ENCODE peak calls at places on chromosome 19, in eight cellular contexts. E, H, V, O, Q, W, K and N are unnamed samples. For H3K4me1, the result is how much of the 10 kb centered on the place peaks cover.

GRCh38 chr19:18596752-18597157 is 8.2 kb downstream of the REX1BD start:
- DNase-seq in O (peak), Q (no peak), E (no peak), V (no peak), H (peak), W (peak), K (peak), N (peak)

GRCh38 chr19:12872255-12872654 is 9.0 kb downstream of the DNASE2 start:
- DNase-seq in O (no peak), W (no peak), H (no peak), K (no peak), E (no peak), Q (no peak), V (no peak), N (no peak)

GRCh38 chr19:29501816-29502580 is 23.8 kb upstream of the VSTM2B start:
- DNase-seq in E (no peak), H (no peak), V (no peak), K (no peak), O (no peak), Q (no peak), W (no peak), N (no peak)

GRCh38 chr19:45781282-45782161 is 768 bp downstream of the DMPK start:
- DNase-seq in H (no peak), O (peak), K (no peak), E (no peak), V (no peak), W (no peak), Q (no peak), N (no peak)

GRCh38 chr19:29680447-29680846 is 15.2 kb downstream of the PLEKHF1 start:
- DNase-seq in W (no peak), O (peak), E (no peak), H (no peak), V (peak), K (no peak), Q (no peak), N (peak)

GRCh38 chr19:32653626-32653968 is 21.4 kb downstream of the ANKRD27 start:
- DNase-seq in E (no peak), H (no peak), Q (no peak), O (no peak), W (no peak), K (no peak), V (no peak), N (no peak)

GRCh38 chr19:30174791-30175190 is 197.4 kb upstream of the ZNF536 start:
- DNase-seq in E (no peak), H (no peak), V (no peak), W (no peak), K (no peak), Q (no peak), O (no peak), N (no peak)

GRCh38 chr19:29587518-29587986 is 18.5 kb upstream of the POP4 start:
- DNase-seq in V (peak), E (no peak), Q (no peak), K (no peak), W (no peak), H (no peak), O (no peak), N (no peak)

GRCh38 chr19:13463296-13463695 is 43.0 kb downstream of the CACNA1A start:
- DNase-seq in O (no peak), W (no peak), V (peak), K (no peak), Q (no peak), H (peak), E (no peak), N (no peak)

GRCh38 chr19:43526884-43527859 is at the start of gene ETHE1:
- DNase-seq in E (no peak), Q (peak), O (peak), K (peak), H (peak), V (peak), W (peak), N (peak)

GRCh38 chr19:41706741-41707501 is 1.5 kb upstream of the CEACAM5 start:
- DNase-seq in Q (no peak), K (peak), O (peak), H (peak), V (peak), E (peak), W (peak), N (peak)

GRCh38 chr19:41701401-41702075 is 6.9 kb upstream of the CEACAM5 start:
- DNase-seq in V (peak), Q (no peak), W (no peak), K (no peak), H (no peak), E (no peak), O (no peak), N (no peak)

GRCh38 chr19:47427241-47428176 is 8.2 kb upstream of the MEIS3 start:
- DNase-seq in O (no peak), H (peak), V (peak), K (peak), E (peak), W (peak), Q (no peak), N (peak)

GRCh38 chr19:18322318-18322758 is 538 bp downstream of the LSM4 start:
- DNase-seq in E (no peak), K (no peak), H (peak), V (peak), Q (peak), W (peak), O (no peak), N (peak)

GRCh38 chr19:8592231-8593009 is 15.2 kb upstream of the MYO1F start:
- DNase-seq in K (peak), H (peak), V (peak), Q (peak), W (peak), O (peak), E (peak), N (peak)

GRCh38 chr19:48991011-48991609 is 2.0 kb downstream of the GYS1 start:
- DNase-seq in K (no peak), Q (no peak), O (no peak), V (no peak), E (no peak), H (no peak), W (no peak), N (no peak)
- H3K27ac ChIP-seq in K (peak), Q (peak), O (no peak), V (no peak), E (no peak), H (no peak), W (peak), N (peak)

GRCh38 chr19:20103091-20103501 is 25.3 kb downstream of the ZNF90 start:
- DNase-seq in V (no peak), W (no peak), K (no peak), Q (no peak), O (no peak), E (peak), H (no peak), N (no peak)

GRCh38 chr19:20107301-20107700 is 29.5 kb downstream of the ZNF90 start:
- DNase-seq in H (no peak), V (no peak), Q (no peak), K (no peak), W (no peak), O (no peak), E (no peak), N (no peak)

DNA sequence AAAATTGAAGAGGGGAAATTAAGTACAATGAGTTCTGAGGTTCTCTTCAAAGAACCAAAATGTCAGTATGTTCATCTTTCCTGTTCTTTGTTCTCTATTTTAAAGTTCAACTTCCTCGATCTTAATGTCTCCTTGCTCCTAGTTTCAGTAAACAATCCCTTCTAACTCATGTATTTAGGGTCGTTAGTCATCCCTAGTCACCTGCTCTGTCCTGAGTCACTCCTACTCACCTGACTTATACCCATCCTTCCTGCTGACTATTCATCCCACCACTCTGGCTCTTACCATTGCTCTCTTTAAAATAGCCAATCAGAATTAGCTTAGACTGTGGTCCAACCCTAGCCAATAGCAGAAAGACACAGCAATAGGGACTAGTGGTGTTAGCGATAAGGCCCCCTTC is 24.3 kb downstream of the ZNF90 start:
- DNase-seq in K (no peak), E (no peak), V (no peak), H (no peak), W (no peak), Q (no peak), O (no peak), N (no peak)
- H3K4me3 ChIP-seq in K (no peak), E (no peak), V (no peak), H (no peak), W (no peak), Q (no peak), O (no peak), N (no peak)

GRCh38 chr19:1861599-1862031 is 1.8 kb downstream of the KLF16 start:
- DNase-seq in K (no peak), W (no peak), Q (no peak), H (no peak), V (no peak), O (no peak), E (no peak), N (peak)
- H3K4me1 ChIP-seq in K (under half), W (under half), Q (under half), H (half or more), V (half or more), O (under half), E (under half), N (under half)

GRCh38 chr19:40616178-40616577 is 15.0 kb downstream of the LTBP4 start:
- DNase-seq in V (no peak), E (no peak), W (no peak), H (no peak), K (no peak), O (no peak), Q (no peak), N (no peak)
- H3K27ac ChIP-seq in V (no peak), E (no peak), W (peak), H (no peak), K (peak), O (no peak), Q (no peak), N (no peak)

DNA sequence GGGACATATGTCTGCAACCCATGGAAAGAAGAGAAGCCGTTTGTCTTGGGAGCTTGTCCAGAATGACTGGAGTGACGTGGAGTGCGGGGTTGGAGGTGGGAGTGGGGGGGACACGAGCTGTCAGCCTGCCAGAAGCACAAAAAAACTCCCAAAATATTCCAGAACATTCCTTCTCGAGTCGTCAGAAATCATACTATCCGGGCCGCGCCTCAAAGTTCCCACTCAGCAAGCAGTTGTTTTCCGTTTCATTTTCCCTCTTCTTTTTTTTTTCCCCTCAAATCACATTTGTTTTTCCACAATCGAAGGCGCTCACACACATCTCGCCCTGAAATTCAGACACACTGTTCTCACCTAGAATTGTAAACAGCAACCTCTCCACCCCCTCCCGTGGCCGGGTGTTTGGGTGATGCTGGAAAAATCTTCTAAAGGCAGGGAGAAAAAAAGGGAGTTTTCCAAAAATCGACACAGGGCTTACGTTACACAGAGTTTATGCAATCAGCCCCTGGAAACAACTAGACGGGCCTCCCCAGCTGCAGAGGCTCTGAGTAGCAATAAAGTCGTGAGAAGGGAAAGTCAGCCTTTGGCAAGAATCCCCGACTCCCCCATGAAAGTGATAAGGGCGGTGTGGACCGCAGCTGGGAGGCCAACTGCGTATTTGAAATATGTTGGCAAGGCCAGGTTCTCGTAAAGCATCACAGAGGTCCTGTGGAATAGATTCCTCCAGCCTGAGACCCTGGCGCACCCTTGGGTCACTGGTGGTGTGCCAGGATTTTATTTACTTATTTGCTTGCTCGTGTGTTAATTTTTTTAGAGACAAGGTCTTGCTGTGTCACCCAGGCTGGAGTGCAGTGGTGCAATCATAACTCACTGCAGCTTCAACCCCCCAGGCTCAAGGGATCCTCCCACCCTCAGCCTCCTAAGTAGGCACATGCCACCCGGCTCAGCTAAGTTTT is 31.2 kb upstream of the KLF2 start:
- DNase-seq in V (no peak), O (no peak), W (peak), Q (peak), H (no peak), K (peak), E (no peak), N (peak)
- H3K4me3 ChIP-seq in V (no peak), O (peak), W (no peak), Q (peak), H (no peak), K (peak), E (no peak), N (peak)

GRCh38 chr19:48795855-48796142 is 15.0 kb downstream of the BCAT2 start:
- DNase-seq in V (no peak), Q (peak), W (no peak), K (peak), E (no peak), H (no peak), O (no peak), N (peak)
- H3K4me1 ChIP-seq in V (under half), Q (under half), W (under half), K (under half), E (under half), H (under half), O (under half), N (under half)

DNA sequence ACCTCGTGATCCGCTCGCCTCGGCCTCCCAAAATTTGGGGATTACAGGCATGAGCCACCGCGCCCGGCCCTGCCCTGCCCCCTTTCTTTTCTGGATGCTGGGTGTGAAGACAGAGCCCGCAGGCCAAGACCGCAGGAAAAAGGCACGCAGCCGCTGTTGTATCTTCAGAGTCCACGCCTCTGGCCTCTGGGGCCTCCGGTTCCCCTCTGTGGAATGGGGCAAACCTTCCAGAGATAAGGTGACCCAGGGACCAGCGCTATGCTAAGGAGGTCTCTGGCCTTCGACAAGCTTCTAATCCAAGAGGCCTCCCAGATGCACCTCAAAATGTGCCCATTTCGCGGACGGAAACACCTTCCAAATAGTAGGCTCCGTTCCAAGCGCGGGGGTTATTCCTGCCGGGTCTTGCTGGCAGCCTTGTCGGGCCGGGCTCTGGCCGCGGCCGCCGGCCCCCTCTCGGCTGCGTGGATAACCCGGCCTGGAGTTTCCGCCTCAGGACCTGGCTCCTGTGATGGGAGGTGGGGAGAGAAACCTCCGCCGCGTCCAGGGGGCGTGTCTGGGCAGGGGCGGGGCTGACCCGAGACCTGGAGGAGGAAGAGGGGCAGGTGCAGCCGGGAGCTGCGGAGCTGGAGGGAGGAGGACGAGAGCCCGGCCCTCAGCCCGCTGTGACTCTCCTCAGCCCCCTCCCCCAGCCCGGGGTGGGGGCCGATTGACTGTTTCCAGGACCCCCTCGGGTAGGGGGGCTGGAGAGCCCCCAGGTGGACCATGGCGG is 13.1 kb downstream of the TJP3 start:
- DNase-seq in O (peak), W (peak), V (peak), K (peak), H (peak), E (peak), Q (peak), N (peak)
- H3K27ac ChIP-seq in O (no peak), W (no peak), V (no peak), K (no peak), H (no peak), E (no peak), Q (no peak), N (no peak)

DNA sequence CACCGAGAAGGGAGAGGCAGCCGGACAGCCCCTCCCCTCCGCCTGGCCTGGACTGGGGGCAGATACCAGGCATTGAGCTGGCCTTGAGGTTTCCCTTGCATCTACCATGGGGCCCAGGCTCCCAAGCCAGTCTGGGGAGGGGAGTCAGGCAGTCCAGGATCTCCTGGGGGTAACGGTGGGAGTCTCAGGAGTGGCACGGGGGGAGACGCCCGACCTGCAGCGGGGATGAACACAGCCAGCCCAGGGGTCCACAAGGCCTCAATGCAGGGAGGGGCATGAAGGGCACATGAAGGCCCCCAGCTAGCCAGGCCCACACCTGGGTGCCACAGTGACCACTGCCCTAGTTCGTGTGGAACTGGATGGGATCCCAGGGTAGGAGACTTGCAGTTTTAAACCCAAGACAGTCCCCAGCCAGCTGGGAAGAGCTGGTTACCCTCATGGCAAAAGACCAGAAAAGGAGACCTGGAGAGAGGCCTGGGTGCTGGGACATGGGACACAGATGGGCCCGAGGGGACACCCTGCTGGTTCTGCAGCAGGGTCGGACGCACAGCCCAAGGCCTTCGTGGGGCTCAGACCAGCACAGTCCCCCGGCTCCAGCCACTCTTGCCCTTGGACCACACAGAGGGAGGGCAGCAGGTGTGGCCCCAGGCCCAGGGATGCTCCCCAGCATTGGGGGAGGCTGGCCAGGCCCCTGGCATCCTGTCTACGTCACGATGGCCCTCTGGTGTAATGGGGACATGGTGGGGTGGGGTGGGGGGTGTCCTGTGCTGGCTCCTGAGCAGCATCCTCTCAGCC is 4.6 kb upstream of the UQCR11 start:
- DNase-seq in Q (no peak), V (no peak), H (no peak), W (no peak), E (no peak), K (no peak), O (no peak), N (peak)
- H3K4me3 ChIP-seq in Q (no peak), V (no peak), H (no peak), W (no peak), E (no peak), K (no peak), O (no peak), N (no peak)

GRCh38 chr19:49244256-49244655 is 80.7 kb downstream of the SLC6A16 start:
- DNase-seq in E (no peak), W (no peak), Q (no peak), H (no peak), V (no peak), O (no peak), K (no peak), N (no peak)
- H3K4me1 ChIP-seq in E (under half), W (under half), Q (under half), H (under half), V (under half), O (under half), K (under half), N (under half)

DNA sequence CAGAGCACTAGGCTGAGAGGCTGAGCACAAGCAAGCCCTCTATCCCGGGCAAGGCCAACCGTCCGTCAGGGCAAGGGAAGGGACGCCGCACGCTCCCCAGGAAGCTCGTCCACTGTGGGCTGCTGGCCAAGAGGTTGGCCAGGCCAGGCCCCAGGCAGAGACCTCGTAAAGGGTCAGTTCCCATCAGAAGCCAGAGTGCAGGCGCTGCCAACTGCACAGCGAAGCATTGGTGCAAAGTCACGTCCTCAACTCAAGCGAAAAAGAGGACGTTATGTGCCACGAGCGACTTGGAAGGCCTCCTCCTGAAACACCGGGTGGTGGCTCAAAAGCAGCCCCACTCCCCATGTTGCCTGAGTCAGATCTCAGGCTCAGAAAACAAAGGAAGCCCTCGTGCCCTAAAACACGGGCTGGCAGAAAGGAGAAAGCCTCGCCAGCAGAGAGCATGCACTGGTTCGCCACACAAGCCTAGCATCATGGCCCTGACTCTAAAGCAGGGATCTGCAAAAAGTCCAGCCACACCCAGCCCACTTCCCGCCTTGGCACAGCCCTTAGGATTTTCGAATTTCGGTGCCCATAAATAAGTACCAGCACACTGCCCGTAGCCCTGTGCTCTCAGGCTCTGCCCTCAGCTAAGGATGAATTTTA is 4.7 kb downstream of the AKAP8 start:
- DNase-seq in Q (peak), K (peak), H (no peak), O (peak), E (no peak), V (no peak), W (no peak), N (peak)
- H3K27ac ChIP-seq in Q (peak), K (peak), H (no peak), O (peak), E (no peak), V (no peak), W (peak), N (peak)